ENCODE peak calls at places on chromosome X, in four cellular contexts. One of them, this sample, is unnamed.

GRCh38 chrX:78659955-78660354 is 827 bp upstream of the RTL3 start:
- DNase-seq in WTC11: no peak
- DNase-seq in K562: no peak
- DNase-seq in GM12878: no peak
- DNase-seq in this sample: no peak

GRCh38 chrX:55717521-55718497 is at the start of gene RRAGB:
- DNase-seq in WTC11: peak; percentile 88
- DNase-seq in GM12878: peak; percentile 90
- DNase-seq in K562: peak; percentile 88
- DNase-seq in this sample: peak; percentile 85

GRCh38 chrX:51894697-51895336 is 1.4 kb downstream of the MAGED1 start:
- DNase-seq in K562: no peak
- DNase-seq in WTC11: peak; percentile 22
- DNase-seq in GM12878: no peak
- DNase-seq in this sample: peak; percentile 46

GRCh38 chrX:40090050-40090804 is 7.5 kb downstream of the BCOR start:
- DNase-seq in GM12878: no peak
- DNase-seq in WTC11: no peak
- DNase-seq in K562: peak; percentile 57
- DNase-seq in this sample: peak; percentile 68

GRCh38 chrX:152072236-152072635 is 66.1 kb downstream of the MAGEA10 start:
- DNase-seq in K562: peak; percentile 4
- DNase-seq in GM12878: no peak
- DNase-seq in WTC11: no peak
- DNase-seq in this sample: no peak

GRCh38 chrX:114798902-114799301 is 215.0 kb downstream of the HTR2C start:
- DNase-seq in K562: no peak
- DNase-seq in GM12878: no peak
- DNase-seq in WTC11: no peak
- DNase-seq in this sample: no peak

GRCh38 chrX:137929951-137930350 is 364.0 kb downstream of the ZIC3 start:
- DNase-seq in K562: no peak
- DNase-seq in GM12878: no peak
- DNase-seq in WTC11: no peak
- DNase-seq in this sample: no peak

GRCh38 chrX:47991263-47992092 is 12.3 kb downstream of the ZNF182 start:
- DNase-seq in GM12878: no peak
- DNase-seq in WTC11: no peak
- DNase-seq in K562: no peak
- DNase-seq in this sample: no peak

GRCh38 chrX:53186363-53186762 is 38.6 kb downstream of the KDM5C start:
- DNase-seq in WTC11: no peak
- DNase-seq in K562: no peak
- DNase-seq in GM12878: no peak
- DNase-seq in this sample: no peak

GRCh38 chrX:46574337-46574940 is 874 bp downstream of the CHST7 start:
- DNase-seq in K562: no peak
- DNase-seq in GM12878: no peak
- DNase-seq in WTC11: peak; percentile 33
- DNase-seq in this sample: peak; percentile 51

GRCh38 chrX:43716144-43716543 is 60.0 kb downstream of the MAOA start:
- DNase-seq in K562: no peak
- DNase-seq in GM12878: no peak
- DNase-seq in WTC11: no peak
- DNase-seq in this sample: no peak

GRCh38 chrX:39439910-39440733 is 638.9 kb downstream of the MID1IP1 start:
- DNase-seq in GM12878: peak; percentile 36
- DNase-seq in K562: no peak
- DNase-seq in WTC11: no peak
- DNase-seq in this sample: no peak

GRCh38 chrX:39654952-39655351 is 442.8 kb downstream of the BCOR start:
- DNase-seq in GM12878: no peak
- DNase-seq in K562: no peak
- DNase-seq in WTC11: no peak
- DNase-seq in this sample: no peak

GRCh38 chrX:152418025-152418424 is 33.1 kb downstream of the GABRA3 start:
- DNase-seq in K562: no peak
- DNase-seq in GM12878: no peak
- DNase-seq in WTC11: no peak
- DNase-seq in this sample: no peak

GRCh38 chrX:14694631-14695030 is 165.3 kb downstream of the GLRA2 start:
- DNase-seq in K562: no peak
- DNase-seq in GM12878: no peak
- DNase-seq in WTC11: no peak
- DNase-seq in this sample: no peak

GRCh38 chrX:15866141-15866540 is 11.5 kb upstream of the AP1S2 start:
- DNase-seq in GM12878: no peak
- DNase-seq in WTC11: no peak
- DNase-seq in K562: no peak
- DNase-seq in this sample: no peak

GRCh38 chrX:5650904-5651303 is 577.8 kb downstream of the NLGN4X start:
- DNase-seq in K562: no peak
- DNase-seq in GM12878: no peak
- DNase-seq in WTC11: no peak
- DNase-seq in this sample: no peak

GRCh38 chrX:132651411-132652086 is 162.7 kb upstream of the MBNL3 start:
- DNase-seq in GM12878: no peak
- DNase-seq in K562: no peak
- DNase-seq in WTC11: peak; percentile 9
- DNase-seq in this sample: no peak

GRCh38 chrX:110081740-110082139 is 78.8 kb downstream of the TMEM164 start:
- DNase-seq in K562: no peak
- DNase-seq in GM12878: no peak
- DNase-seq in WTC11: no peak
- DNase-seq in this sample: no peak

GRCh38 chrX:29561417-29561816 is 653.9 kb upstream of the MAGEB2 start:
- DNase-seq in K562: no peak
- DNase-seq in GM12878: no peak
- DNase-seq in WTC11: no peak
- DNase-seq in this sample: no peak

GRCh38 chrX:74343970-74344622 is 40.1 kb downstream of the ZCCHC13 start:
- DNase-seq in WTC11: peak; percentile 71
- DNase-seq in K562: peak; percentile 34
- DNase-seq in GM12878: peak; percentile 39
- DNase-seq in this sample: peak; percentile 57

GRCh38 chrX:46569621-46570020 is 3.9 kb upstream of the CHST7 start:
- DNase-seq in GM12878: no peak
- DNase-seq in WTC11: no peak
- DNase-seq in K562: no peak
- DNase-seq in this sample: no peak

GRCh38 chrX:131958724-131959123 is 64.4 kb upstream of the STK26 start:
- DNase-seq in GM12878: no peak
- DNase-seq in K562: no peak
- DNase-seq in WTC11: no peak
- DNase-seq in this sample: no peak

GRCh38 chrX:10158279-10158939 is 1.6 kb downstream of the CLCN4 start:
- DNase-seq in GM12878: no peak
- DNase-seq in WTC11: peak; percentile 54
- DNase-seq in K562: no peak
- DNase-seq in this sample: peak; percentile 84

GRCh38 chrX:108156934-108157466 is 65.4 kb downstream of the ATG4A start:
- DNase-seq in K562: no peak
- DNase-seq in GM12878: no peak
- DNase-seq in WTC11: no peak
- DNase-seq in this sample: no peak

GRCh38 chrX:153922932-153923857 is 2.9 kb downstream of the ARHGAP4 start:
- DNase-seq in GM12878: no peak
- DNase-seq in WTC11: no peak
- DNase-seq in K562: no peak
- DNase-seq in this sample: peak; percentile 90

GRCh38 chrX:69299271-69299670 is 134.0 kb upstream of the PJA1 start:
- DNase-seq in WTC11: no peak
- DNase-seq in GM12878: no peak
- DNase-seq in K562: no peak
- DNase-seq in this sample: no peak

GRCh38 chrX:148020329-148020728 is 39.2 kb downstream of the FMR1NB start:
- DNase-seq in WTC11: no peak
- DNase-seq in K562: no peak
- DNase-seq in GM12878: no peak
- DNase-seq in this sample: no peak

GRCh38 chrX:106177106-106177981 is 9.2 kb downstream of the PWWP3B start:
- DNase-seq in K562: peak; percentile 6
- DNase-seq in GM12878: no peak
- DNase-seq in WTC11: peak; percentile 81
- DNase-seq in this sample: no peak

GRCh38 chrX:144730486-144730885 is 516.8 kb upstream of the SPANXN1 start:
- DNase-seq in WTC11: no peak
- DNase-seq in GM12878: no peak
- DNase-seq in K562: no peak
- DNase-seq in this sample: no peak

DNA sequence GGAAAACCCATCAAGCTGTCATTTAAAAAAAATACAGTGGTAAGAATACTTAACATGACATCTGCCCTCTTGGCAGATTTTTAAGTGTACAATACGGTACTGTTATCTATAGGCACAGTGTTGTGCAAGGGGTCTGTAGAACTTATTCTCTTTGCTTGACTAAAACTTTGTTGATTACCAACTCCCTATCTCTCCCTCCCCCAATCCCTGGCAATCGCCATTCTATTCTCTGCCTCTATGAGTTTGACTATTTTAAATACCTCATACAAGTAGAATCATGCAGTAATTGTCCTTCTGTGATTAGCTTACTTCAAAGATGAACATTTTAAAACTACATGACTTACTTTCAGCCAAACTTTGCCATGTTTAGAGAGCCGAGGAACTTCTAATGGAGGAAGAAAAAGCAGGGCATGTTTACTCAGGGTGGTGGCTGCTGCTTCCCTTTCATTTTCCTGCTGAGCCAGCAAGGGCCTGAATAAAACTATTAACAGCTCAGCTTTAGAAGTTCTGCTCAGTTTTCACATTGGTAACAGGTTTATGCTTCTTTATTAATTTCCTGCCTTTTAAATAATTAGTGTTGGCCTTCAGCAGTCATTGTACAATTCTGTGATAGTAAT is 62.3 kb downstream of the APOO start:
- DNase-seq in WTC11: no peak
- DNase-seq in GM12878: no peak
- DNase-seq in K562: no peak
- DNase-seq in this sample: no peak
- TF ChIP-seq USF1 in WTC11: no peak
- TF ChIP-seq USF1 in GM12878: no peak
- TF ChIP-seq USF1 in K562: no peak
- TF ChIP-seq USF1 in this sample: no peak

GRCh38 chrX:136262241-136262640 is 11.0 kb upstream of the MAP7D3 start:
- DNase-seq in K562: no peak
- DNase-seq in WTC11: no peak
- DNase-seq in GM12878: no peak
- DNase-seq in this sample: no peak

GRCh38 chrX:136262812-136263315 is 11.7 kb upstream of the MAP7D3 start:
- DNase-seq in WTC11: no peak
- DNase-seq in K562: no peak
- DNase-seq in GM12878: no peak
- DNase-seq in this sample: no peak

GRCh38 chrX:136260801-136261200 is 9.6 kb upstream of the MAP7D3 start:
- DNase-seq in K562: no peak
- DNase-seq in WTC11: no peak
- DNase-seq in GM12878: no peak
- DNase-seq in this sample: no peak

GRCh38 chrX:136259543-136259942 is 8.3 kb upstream of the MAP7D3 start:
- DNase-seq in GM12878: no peak
- DNase-seq in WTC11: no peak
- DNase-seq in K562: no peak
- DNase-seq in this sample: no peak

GRCh38 chrX:136261316-136261715 is 10.1 kb upstream of the MAP7D3 start:
- DNase-seq in GM12878: no peak
- DNase-seq in K562: no peak
- DNase-seq in WTC11: no peak
- DNase-seq in this sample: no peak
- TF ChIP-seq USF1 in GM12878: no peak
- TF ChIP-seq USF1 in K562: no peak
- TF ChIP-seq USF1 in WTC11: no peak
- TF ChIP-seq USF1 in this sample: no peak

GRCh38 chrX:139850968-139851367 is 81.9 kb downstream of the ATP11C start:
- DNase-seq in K562: no peak
- DNase-seq in GM12878: no peak
- DNase-seq in WTC11: no peak
- DNase-seq in this sample: no peak
- TF ChIP-seq USF1 in K562: no peak
- TF ChIP-seq USF1 in GM12878: no peak
- TF ChIP-seq USF1 in WTC11: no peak
- TF ChIP-seq USF1 in this sample: no peak

GRCh38 chrX:102958794-102959193 is 21.7 kb downstream of the RAB40AL start:
- DNase-seq in K562: no peak
- DNase-seq in GM12878: no peak
- DNase-seq in WTC11: no peak
- DNase-seq in this sample: no peak
- TF ChIP-seq USF1 in K562: peak; percentile 36
- TF ChIP-seq USF1 in GM12878: no peak
- TF ChIP-seq USF1 in WTC11: peak; percentile 39
- TF ChIP-seq USF1 in this sample: no peak

This sample was measured in SK-N-SH.